ENCODE peak calls at places on chromosomes 4 and X, in four cellular contexts. S is NCI-H1930, L is A549, Q is NCI-H1436. M is an unnamed sample.

GRCh38 chrX:9651737-9652136 is 113.9 kb downstream of the GPR143 start:
- DNase-seq in S (no peak), L (no peak), Q (no peak), M (no peak)

GRCh38 chr4:5143940-5144339 is 92.7 kb downstream of the STK32B start:
- DNase-seq in S (no peak), L (no peak), Q (no peak), M (no peak)

GRCh38 chr4:152500798-152501434 is 35.0 kb downstream of the FBXW7 start:
- DNase-seq in S (peak; percentile 24), L (peak; percentile 30), Q (peak; percentile 71), M (peak; percentile 69)

GRCh38 chr4:26048962-26049361 is 134.9 kb downstream of the SMIM20 start:
- DNase-seq in S (no peak), L (no peak), Q (no peak), M (no peak)

GRCh38 chrX:107710617-107711391 is 64.8 kb downstream of the TSC22D3 start:
- DNase-seq in S (no peak), L (peak; percentile 76), Q (no peak), M (no peak)

GRCh38 chrX:47217121-47217851 is 1.2 kb upstream of the CDK16 start:
- DNase-seq in S (no peak), L (peak; percentile 14), Q (no peak), M (no peak)

GRCh38 chr4:172850838-172851237 is 317.8 kb upstream of the GALNT7 start:
- DNase-seq in S (no peak), L (no peak), Q (no peak), M (no peak)

GRCh38 chr4:42927946-42928345 is 35.4 kb downstream of the GRXCR1 start:
- DNase-seq in S (no peak), L (no peak), Q (no peak), M (no peak)

GRCh38 chr4:56127698-56128097 is 179.0 kb downstream of the CEP135 start:
- DNase-seq in S (no peak), L (no peak), Q (no peak), M (peak; percentile 34)

GRCh38 chr4:156941940-156942548 is 29.6 kb downstream of the PDGFC start:
- DNase-seq in S (no peak), L (peak; percentile 11), Q (no peak), M (peak; percentile 62)

GRCh38 chr4:40262861-40263260 is 66.0 kb downstream of the RHOH start:
- DNase-seq in S (no peak), L (no peak), Q (no peak), M (no peak)